ENCODE peak calls at places on chromosomes 11 and 22, in nine cellular contexts. One of them, this sample, is unnamed.

GRCh38 chr11:65288706-65289536 is 25.7 kb upstream of the CDC42EP2 start:
- DNase-seq in HFFc6: no peak
- DNase-seq in Peyer's patch: no peak
- DNase-seq in WTC11: no peak
- DNase-seq in HCT116: no peak
- DNase-seq in cardiac muscle cell: no peak
- DNase-seq in lung: no peak
- DNase-seq in left lung: no peak
- DNase-seq in type B pancreatic cell: no peak
- DNase-seq in this sample: no peak

GRCh38 chr22:32747588-32747987 is 53.9 kb upstream of the TIMP3 start:
- DNase-seq in HFFc6: no peak
- DNase-seq in Peyer's patch: no peak
- DNase-seq in WTC11: no peak
- DNase-seq in HCT116: no peak
- DNase-seq in cardiac muscle cell: no peak
- DNase-seq in lung: no peak
- DNase-seq in left lung: no peak
- DNase-seq in type B pancreatic cell: no peak
- DNase-seq in this sample: no peak

GRCh38 chr22:38262051-38262795 is 10.6 kb downstream of the TMEM184B start:
- DNase-seq in HFFc6: no peak
- DNase-seq in Peyer's patch: peak
- DNase-seq in WTC11: peak
- DNase-seq in HCT116: no peak
- DNase-seq in cardiac muscle cell: no peak
- DNase-seq in lung: peak
- DNase-seq in left lung: peak
- DNase-seq in type B pancreatic cell: no peak
- DNase-seq in this sample: no peak

GRCh38 chr11:8802263-8802662 is 108.7 kb upstream of the AKIP1 start:
- DNase-seq in HFFc6: no peak
- DNase-seq in Peyer's patch: no peak
- DNase-seq in WTC11: no peak
- DNase-seq in HCT116: no peak
- DNase-seq in cardiac muscle cell: no peak
- DNase-seq in lung: no peak
- DNase-seq in left lung: no peak
- DNase-seq in type B pancreatic cell: no peak
- DNase-seq in this sample: no peak

GRCh38 chr22:23229646-23230045 is 49.3 kb downstream of the BCR start:
- DNase-seq in HFFc6: no peak
- DNase-seq in Peyer's patch: no peak
- DNase-seq in WTC11: no peak
- DNase-seq in HCT116: no peak
- DNase-seq in cardiac muscle cell: no peak
- DNase-seq in lung: no peak
- DNase-seq in left lung: no peak
- DNase-seq in type B pancreatic cell: no peak
- DNase-seq in this sample: no peak

GRCh38 chr11:3022300-3022967 is 30.3 kb upstream of the NAP1L4 start:
- DNase-seq in HFFc6: peak
- DNase-seq in Peyer's patch: no peak
- DNase-seq in WTC11: no peak
- DNase-seq in HCT116: no peak
- DNase-seq in cardiac muscle cell: peak
- DNase-seq in lung: no peak
- DNase-seq in left lung: peak
- DNase-seq in type B pancreatic cell: no peak
- DNase-seq in this sample: no peak

GRCh38 chr22:43811777-43812148 is 342 bp downstream of the EFCAB6 start:
- DNase-seq in HFFc6: no peak
- DNase-seq in Peyer's patch: no peak
- DNase-seq in WTC11: no peak
- DNase-seq in HCT116: no peak
- DNase-seq in cardiac muscle cell: peak
- DNase-seq in lung: no peak
- DNase-seq in left lung: no peak
- DNase-seq in type B pancreatic cell: no peak
- DNase-seq in this sample: no peak

GRCh38 chr22:43388420-43388851 is 23.4 kb upstream of the MPPED1 start:
- DNase-seq in HFFc6: peak
- DNase-seq in Peyer's patch: peak
- DNase-seq in WTC11: peak
- DNase-seq in HCT116: peak
- DNase-seq in cardiac muscle cell: peak
- DNase-seq in lung: peak
- DNase-seq in left lung: peak
- DNase-seq in type B pancreatic cell: peak
- DNase-seq in this sample: peak

GRCh38 chr11:104625246-104625645 is 273.0 kb downstream of the CASP12 start:
- DNase-seq in HFFc6: no peak
- DNase-seq in Peyer's patch: no peak
- DNase-seq in WTC11: no peak
- DNase-seq in HCT116: no peak
- DNase-seq in cardiac muscle cell: peak
- DNase-seq in lung: no peak
- DNase-seq in left lung: no peak
- DNase-seq in type B pancreatic cell: no peak
- DNase-seq in this sample: no peak

GRCh38 chr11:70779433-70780245 is 381.3 kb downstream of the CTTN start:
- DNase-seq in HFFc6: no peak
- DNase-seq in Peyer's patch: no peak
- DNase-seq in WTC11: no peak
- DNase-seq in HCT116: no peak
- DNase-seq in cardiac muscle cell: no peak
- DNase-seq in lung: no peak
- DNase-seq in left lung: no peak
- DNase-seq in type B pancreatic cell: no peak
- DNase-seq in this sample: no peak

GRCh38 chr22:32584650-32585049 is 110.0 kb downstream of the FBXO7 start:
- DNase-seq in HFFc6: peak
- DNase-seq in Peyer's patch: no peak
- DNase-seq in WTC11: no peak
- DNase-seq in HCT116: no peak
- DNase-seq in cardiac muscle cell: peak
- DNase-seq in lung: no peak
- DNase-seq in left lung: no peak
- DNase-seq in type B pancreatic cell: no peak
- DNase-seq in this sample: no peak

DNA sequence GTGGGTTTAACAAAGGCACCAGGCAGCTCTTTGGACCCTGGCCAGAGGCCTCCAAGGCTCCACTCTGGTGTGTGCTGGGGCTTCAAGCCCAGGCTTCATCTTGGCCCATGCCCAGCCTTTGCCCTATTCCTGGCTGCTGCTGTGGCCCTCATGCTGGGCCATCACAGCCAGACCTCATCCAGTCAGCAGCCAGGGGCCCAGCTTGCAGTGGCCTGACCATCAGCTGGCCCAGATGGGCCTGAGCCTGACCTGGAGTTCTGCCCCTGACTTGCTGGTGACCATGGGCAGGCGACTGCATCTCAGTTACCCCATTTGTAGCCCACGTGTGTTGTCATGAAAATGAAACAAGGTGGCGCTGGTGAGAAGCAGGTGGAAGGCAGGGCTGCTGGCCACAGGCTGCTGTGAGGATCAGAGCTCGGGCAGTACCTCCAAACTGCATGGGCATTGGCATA is 76.1 kb downstream of the MED15 start:
- DNase-seq in HFFc6: no peak
- DNase-seq in Peyer's patch: no peak
- DNase-seq in WTC11: peak
- DNase-seq in HCT116: no peak
- DNase-seq in cardiac muscle cell: no peak
- DNase-seq in lung: no peak
- DNase-seq in left lung: no peak
- DNase-seq in type B pancreatic cell: no peak
- DNase-seq in this sample: no peak
- TF ChIP-seq CTCF in HFFc6: peak
- TF ChIP-seq CTCF in Peyer's patch: no peak
- TF ChIP-seq CTCF in WTC11: no peak
- TF ChIP-seq CTCF in HCT116: peak
- TF ChIP-seq CTCF in cardiac muscle cell: peak
- TF ChIP-seq CTCF in lung: no peak
- TF ChIP-seq CTCF in left lung: no peak
- TF ChIP-seq CTCF in type B pancreatic cell: no peak
- TF ChIP-seq CTCF in this sample: no peak

DNA sequence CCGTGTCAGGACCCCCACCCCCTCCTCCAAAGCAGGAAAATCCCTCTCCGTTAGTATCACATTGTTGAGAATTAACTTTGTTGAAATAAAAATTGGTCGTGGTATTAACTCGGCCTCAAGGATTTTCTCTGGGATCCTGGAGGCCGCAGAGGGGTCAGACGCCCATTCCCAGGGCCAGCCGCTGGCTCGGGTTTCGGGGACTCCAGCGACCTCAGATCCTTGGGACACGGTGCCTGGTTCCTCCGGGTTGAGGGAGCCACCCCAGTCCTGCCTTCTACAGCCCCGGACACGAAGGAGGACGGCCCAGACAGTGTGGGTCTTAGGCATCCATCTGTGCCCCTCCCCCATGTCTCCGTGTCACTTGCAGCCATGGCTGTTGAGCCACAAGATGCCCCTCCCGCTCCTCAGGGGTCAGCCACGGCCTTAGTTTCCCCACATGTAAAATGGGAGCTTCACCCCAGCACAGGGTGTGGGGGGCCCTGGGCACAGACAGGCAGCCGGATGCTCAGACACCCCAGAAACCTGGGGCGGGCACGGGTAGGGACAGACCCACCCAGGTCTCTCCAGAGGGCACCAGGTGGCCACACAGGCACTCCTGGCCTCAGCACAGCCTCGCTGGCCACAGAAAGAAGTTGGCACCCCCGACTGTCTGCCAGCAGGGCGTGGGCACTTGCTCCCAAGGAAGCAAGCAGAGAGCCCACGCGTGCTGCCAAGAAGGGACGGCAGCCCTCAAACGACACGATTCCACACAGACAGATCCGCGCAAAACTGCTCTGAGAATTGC is 15.5 kb downstream of the GP1BB start:
- DNase-seq in HFFc6: no peak
- DNase-seq in Peyer's patch: no peak
- DNase-seq in WTC11: no peak
- DNase-seq in HCT116: no peak
- DNase-seq in cardiac muscle cell: no peak
- DNase-seq in lung: no peak
- DNase-seq in left lung: no peak
- DNase-seq in type B pancreatic cell: no peak
- DNase-seq in this sample: no peak
- TF ChIP-seq CTCF in HFFc6: no peak
- TF ChIP-seq CTCF in Peyer's patch: no peak
- TF ChIP-seq CTCF in WTC11: no peak
- TF ChIP-seq CTCF in HCT116: no peak
- TF ChIP-seq CTCF in cardiac muscle cell: no peak
- TF ChIP-seq CTCF in lung: no peak
- TF ChIP-seq CTCF in left lung: no peak
- TF ChIP-seq CTCF in type B pancreatic cell: no peak
- TF ChIP-seq CTCF in this sample: no peak

GRCh38 chr11:63635762-63636465 is 21.7 kb upstream of the PLAAT3 start:
- DNase-seq in HFFc6: peak
- DNase-seq in Peyer's patch: peak
- DNase-seq in WTC11: peak
- DNase-seq in HCT116: peak
- DNase-seq in cardiac muscle cell: peak
- DNase-seq in lung: peak
- DNase-seq in left lung: no peak
- DNase-seq in type B pancreatic cell: no peak
- DNase-seq in this sample: peak

GRCh38 chr11:63643205-63643604 is 28.0 kb downstream of the ATL3 start:
- DNase-seq in HFFc6: no peak
- DNase-seq in Peyer's patch: no peak
- DNase-seq in WTC11: no peak
- DNase-seq in HCT116: no peak
- DNase-seq in cardiac muscle cell: no peak
- DNase-seq in lung: no peak
- DNase-seq in left lung: no peak
- DNase-seq in type B pancreatic cell: no peak
- DNase-seq in this sample: no peak

GRCh38 chr11:63639195-63639832 is 25.1 kb upstream of the PLAAT3 start:
- DNase-seq in HFFc6: peak
- DNase-seq in Peyer's patch: no peak
- DNase-seq in WTC11: no peak
- DNase-seq in HCT116: no peak
- DNase-seq in cardiac muscle cell: peak
- DNase-seq in lung: no peak
- DNase-seq in left lung: no peak
- DNase-seq in type B pancreatic cell: no peak
- DNase-seq in this sample: no peak

DNA sequence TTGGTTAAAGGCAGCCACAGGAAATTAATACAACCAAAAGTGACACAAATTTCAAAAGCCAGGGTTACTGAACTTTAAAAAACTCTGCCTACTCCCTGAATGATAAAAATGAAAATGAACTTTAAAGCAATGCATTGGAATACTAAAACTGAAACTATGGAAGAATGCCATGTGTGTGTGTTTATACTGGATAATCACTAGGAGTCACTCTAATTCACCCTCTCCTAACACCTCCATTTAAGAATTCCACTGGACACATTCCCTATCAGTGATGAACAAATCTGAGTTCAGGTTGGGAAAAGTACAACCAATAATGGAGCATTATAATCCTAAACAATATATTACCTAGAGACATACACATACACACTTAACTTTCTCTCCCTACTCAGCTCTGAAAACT is 27.5 kb upstream of the PLAAT3 start:
- DNase-seq in HFFc6: peak
- DNase-seq in Peyer's patch: no peak
- DNase-seq in WTC11: no peak
- DNase-seq in HCT116: no peak
- DNase-seq in cardiac muscle cell: peak
- DNase-seq in lung: no peak
- DNase-seq in left lung: no peak
- DNase-seq in type B pancreatic cell: no peak
- DNase-seq in this sample: no peak
- TF ChIP-seq CTCF in HFFc6: peak
- TF ChIP-seq CTCF in Peyer's patch: no peak
- TF ChIP-seq CTCF in WTC11: no peak
- TF ChIP-seq CTCF in HCT116: peak
- TF ChIP-seq CTCF in cardiac muscle cell: peak
- TF ChIP-seq CTCF in lung: no peak
- TF ChIP-seq CTCF in left lung: no peak
- TF ChIP-seq CTCF in type B pancreatic cell: no peak
- TF ChIP-seq CTCF in this sample: no peak

DNA sequence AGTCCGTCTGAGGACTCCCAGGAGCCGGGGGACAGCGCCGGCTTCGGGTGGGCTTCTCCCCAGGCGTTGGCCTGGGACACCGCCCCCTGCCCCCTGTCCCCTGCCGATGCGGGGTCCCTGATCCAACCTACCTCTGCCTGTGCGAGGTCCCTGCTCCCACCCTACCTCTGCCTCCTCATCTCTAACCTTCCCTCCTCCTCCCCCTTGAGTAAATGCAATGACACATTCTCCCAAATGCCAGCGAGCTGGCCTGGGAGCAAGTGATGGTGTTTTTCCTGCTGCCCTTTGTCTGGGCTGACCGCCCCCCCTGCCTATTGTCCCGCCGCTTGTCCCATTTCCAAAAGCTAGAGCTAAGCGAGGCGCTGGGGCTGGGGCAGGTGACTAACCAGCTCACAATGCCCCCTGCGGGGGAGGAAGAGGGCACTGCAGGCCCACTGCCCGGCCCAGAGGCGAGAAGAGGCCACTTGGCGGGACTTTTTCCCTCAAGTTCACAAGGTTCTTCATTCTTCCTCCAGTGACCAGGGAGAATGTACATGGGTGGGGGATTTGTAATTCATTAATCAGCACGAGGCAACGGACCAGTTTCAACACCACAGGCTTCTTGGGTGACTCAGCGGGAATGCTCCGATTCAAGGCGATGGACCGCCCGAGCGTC is 645 bp upstream of the CLCF1 start:
- DNase-seq in HFFc6: peak
- DNase-seq in Peyer's patch: peak
- DNase-seq in WTC11: peak
- DNase-seq in HCT116: peak
- DNase-seq in cardiac muscle cell: peak
- DNase-seq in lung: peak
- DNase-seq in left lung: peak
- DNase-seq in type B pancreatic cell: no peak
- DNase-seq in this sample: peak
- TF ChIP-seq CTCF in HFFc6: peak
- TF ChIP-seq CTCF in Peyer's patch: peak
- TF ChIP-seq CTCF in WTC11: peak
- TF ChIP-seq CTCF in HCT116: peak
- TF ChIP-seq CTCF in cardiac muscle cell: peak
- TF ChIP-seq CTCF in lung: peak
- TF ChIP-seq CTCF in left lung: peak
- TF ChIP-seq CTCF in type B pancreatic cell: peak
- TF ChIP-seq CTCF in this sample: peak